ENCODE peak calls at places on chromosomes 16 and 17, in six cellular contexts. I is activated T-helper 1 cell treated with Interleukin-2 at 50 U/mL for 16 hours, G is osteocyte, C is amniotic stem cell, P is NCI-H748 treated with DMSO at 0.1 percent for 48 hours, H is GM19239. A is an unnamed sample.

GRCh38 chr16:68770671-68771070 is 33.6 kb downstream of the CDH1 start:
- DNase-seq in P (no peak), G (no peak), C (no peak), H (no peak), I (no peak), A (no peak)

GRCh38 chr17:79620207-79621038 is 9.6 kb upstream of the RBFOX3 start:
- DNase-seq in P (no peak), I (no peak), H (no peak), C (no peak), G (peak), A (no peak)

GRCh38 chr16:58195344-58195743 is 2.6 kb downstream of the CSNK2A2 start:
- DNase-seq in C (no peak), I (no peak), P (no peak), H (no peak), G (no peak), A (no peak)

GRCh38 chr17:1274243-1274608 is 4.0 kb downstream of the BHLHA9 start:
- DNase-seq in G (no peak), P (no peak), C (no peak), H (no peak), I (no peak), A (no peak)

GRCh38 chr16:12523002-12523401 is 280.7 kb downstream of the CPPED1 start:
- DNase-seq in I (no peak), C (no peak), P (no peak), G (no peak), H (no peak), A (no peak)

GRCh38 chr17:82783498-82783897 is 31.6 kb downstream of the TBCD start:
- DNase-seq in C (no peak), G (no peak), P (no peak), H (no peak), I (no peak), A (no peak)

GRCh38 chr16:69393898-69394849 is 8.4 kb upstream of the TERF2 start:
- DNase-seq in H (no peak), I (no peak), G (no peak), P (no peak), C (no peak), A (no peak)

GRCh38 chr17:61404702-61405046 is 5.0 kb downstream of the TBX2 start:
- DNase-seq in C (no peak), H (no peak), G (no peak), P (no peak), I (no peak), A (no peak)

GRCh38 chr17:82022310-82022980 is at the start of gene CENPX:
- DNase-seq in P (no peak), H (no peak), C (no peak), G (no peak), I (no peak), A (no peak)

GRCh38 chr16:86065711-86066110 is 166.7 kb downstream of the IRF8 start:
- DNase-seq in I (no peak), C (no peak), P (no peak), H (no peak), G (no peak), A (no peak)